ENCODE peak calls at places on chromosomes 11 and 22, in seven cellular contexts. One of them, this sample, is unnamed.

GRCh38 chr11:20213790-20214189 is 53.5 kb upstream of the DBX1 start:
- DNase-seq in fibroblast of mammary gland: no peak
- DNase-seq in psoas muscle: no peak
- DNase-seq in cardiac fibroblast: no peak
- DNase-seq in AG09309: no peak
- DNase-seq in uterus: no peak
- DNase-seq in Peyer's patch: no peak
- DNase-seq in this sample: no peak

GRCh38 chr22:37243402-37244113 is 511 bp downstream of the RAC2 start:
- DNase-seq in fibroblast of mammary gland: no peak
- DNase-seq in psoas muscle: no peak
- DNase-seq in cardiac fibroblast: no peak
- DNase-seq in AG09309: no peak
- DNase-seq in uterus: no peak
- DNase-seq in Peyer's patch: peak; percentile 47
- DNase-seq in this sample: no peak

GRCh38 chr11:14308114-14308896 is 50.7 kb downstream of the RRAS2 start:
- DNase-seq in fibroblast of mammary gland: peak; percentile 60
- DNase-seq in psoas muscle: no peak
- DNase-seq in cardiac fibroblast: peak; percentile 68
- DNase-seq in AG09309: no peak
- DNase-seq in uterus: no peak
- DNase-seq in Peyer's patch: no peak
- DNase-seq in this sample: no peak

GRCh38 chr22:24225951-24226350 is 18.9 kb downstream of the GGT5 start:
- DNase-seq in fibroblast of mammary gland: no peak
- DNase-seq in psoas muscle: no peak
- DNase-seq in cardiac fibroblast: no peak
- DNase-seq in AG09309: no peak
- DNase-seq in uterus: no peak
- DNase-seq in Peyer's patch: no peak
- DNase-seq in this sample: no peak

GRCh38 chr22:36465232-36466021 is 16.0 kb downstream of the TXN2 start:
- DNase-seq in fibroblast of mammary gland: peak; percentile 85
- DNase-seq in psoas muscle: peak; percentile 91
- DNase-seq in cardiac fibroblast: peak; percentile 72
- DNase-seq in AG09309: no peak
- DNase-seq in uterus: peak; percentile 92
- DNase-seq in Peyer's patch: no peak
- DNase-seq in this sample: peak; percentile 32

GRCh38 chr11:45872513-45873356 is 12.7 kb upstream of the MAPK8IP1 start:
- DNase-seq in fibroblast of mammary gland: peak; percentile 87
- DNase-seq in psoas muscle: peak; percentile 51
- DNase-seq in cardiac fibroblast: peak; percentile 80
- DNase-seq in AG09309: peak; percentile 73
- DNase-seq in uterus: no peak
- DNase-seq in Peyer's patch: peak; percentile 20
- DNase-seq in this sample: peak; percentile 41

GRCh38 chr11:9153651-9154050 is 62.3 kb upstream of the SCUBE2 start:
- DNase-seq in fibroblast of mammary gland: no peak
- DNase-seq in psoas muscle: no peak
- DNase-seq in cardiac fibroblast: no peak
- DNase-seq in AG09309: no peak
- DNase-seq in uterus: no peak
- DNase-seq in Peyer's patch: no peak
- DNase-seq in this sample: no peak

GRCh38 chr11:73218106-73218829 is at the start of gene P2RY2:
- DNase-seq in fibroblast of mammary gland: no peak
- DNase-seq in psoas muscle: peak; percentile 91
- DNase-seq in cardiac fibroblast: peak; percentile 27
- DNase-seq in AG09309: no peak
- DNase-seq in uterus: no peak
- DNase-seq in Peyer's patch: peak; percentile 49
- DNase-seq in this sample: no peak

GRCh38 chr11:20207781-20208621 is 47.7 kb upstream of the DBX1 start:
- DNase-seq in fibroblast of mammary gland: no peak
- DNase-seq in psoas muscle: no peak
- DNase-seq in cardiac fibroblast: peak; percentile 2
- DNase-seq in AG09309: no peak
- DNase-seq in uterus: no peak
- DNase-seq in Peyer's patch: no peak
- DNase-seq in this sample: no peak

GRCh38 chr11:114134870-114135269 is 75.4 kb downstream of the ZBTB16 start:
- DNase-seq in fibroblast of mammary gland: peak; percentile 97
- DNase-seq in psoas muscle: no peak
- DNase-seq in cardiac fibroblast: peak; percentile 93
- DNase-seq in AG09309: peak; percentile 73
- DNase-seq in uterus: no peak
- DNase-seq in Peyer's patch: no peak
- DNase-seq in this sample: peak; percentile 91

GRCh38 chr11:1532606-1533341 is 39.3 kb downstream of the DUSP8 start:
- DNase-seq in fibroblast of mammary gland: peak; percentile 39
- DNase-seq in psoas muscle: no peak
- DNase-seq in cardiac fibroblast: no peak
- DNase-seq in AG09309: no peak
- DNase-seq in uterus: no peak
- DNase-seq in Peyer's patch: no peak
- DNase-seq in this sample: no peak

GRCh38 chr11:113952588-113952987 is 22.3 kb upstream of the HTR3A start:
- DNase-seq in fibroblast of mammary gland: peak; percentile 11
- DNase-seq in psoas muscle: no peak
- DNase-seq in cardiac fibroblast: no peak
- DNase-seq in AG09309: no peak
- DNase-seq in uterus: no peak
- DNase-seq in Peyer's patch: no peak
- DNase-seq in this sample: no peak

GRCh38 chr11:111310723-111311122 is 12.4 kb downstream of the POU2AF3 start:
- DNase-seq in fibroblast of mammary gland: no peak
- DNase-seq in psoas muscle: no peak
- DNase-seq in cardiac fibroblast: no peak
- DNase-seq in AG09309: no peak
- DNase-seq in uterus: no peak
- DNase-seq in Peyer's patch: no peak
- DNase-seq in this sample: no peak

GRCh38 chr11:33542921-33543320 is 157.7 kb downstream of the C11orf91 start:
- DNase-seq in fibroblast of mammary gland: peak; percentile 52
- DNase-seq in psoas muscle: peak; percentile 37
- DNase-seq in cardiac fibroblast: peak; percentile 69
- DNase-seq in AG09309: no peak
- DNase-seq in uterus: peak; percentile 17
- DNase-seq in Peyer's patch: peak; percentile 28
- DNase-seq in this sample: no peak

GRCh38 chr22:26428515-26429457 is at the start of gene ASPHD2:
- DNase-seq in fibroblast of mammary gland: peak; percentile 54
- DNase-seq in psoas muscle: peak; percentile 63
- DNase-seq in cardiac fibroblast: peak; percentile 60
- DNase-seq in AG09309: no peak
- DNase-seq in uterus: peak; percentile 43
- DNase-seq in Peyer's patch: peak; percentile 71
- DNase-seq in this sample: no peak

GRCh38 chr22:31248965-31249940 is 37.2 kb downstream of the LIMK2 start:
- DNase-seq in fibroblast of mammary gland: no peak
- DNase-seq in psoas muscle: no peak
- DNase-seq in cardiac fibroblast: peak; percentile 32
- DNase-seq in AG09309: no peak
- DNase-seq in uterus: no peak
- DNase-seq in Peyer's patch: no peak
- DNase-seq in this sample: no peak
- H3K4me3 ChIP-seq in fibroblast of mammary gland: peak overlapping the region; percentile 68
- H3K4me3 ChIP-seq in psoas muscle: peak overlapping the region; percentile 74
- H3K4me3 ChIP-seq in cardiac fibroblast: peak overlapping the region; percentile 62
- H3K4me3 ChIP-seq in AG09309: peak overlapping the region; percentile 56
- H3K4me3 ChIP-seq in uterus: peak overlapping the region; percentile 42
- H3K4me3 ChIP-seq in Peyer's patch: no peak overlapping the region
- H3K4me3 ChIP-seq in this sample: peak overlapping the region; percentile 63

GRCh38 chr22:47630741-47631534 is 868.5 kb downstream of the TBC1D22A start:
- DNase-seq in fibroblast of mammary gland: no peak
- DNase-seq in psoas muscle: no peak
- DNase-seq in cardiac fibroblast: no peak
- DNase-seq in AG09309: no peak
- DNase-seq in uterus: no peak
- DNase-seq in Peyer's patch: no peak
- DNase-seq in this sample: no peak

GRCh38 chr22:47633111-47633510 is 870.7 kb downstream of the TBC1D22A start:
- DNase-seq in fibroblast of mammary gland: no peak
- DNase-seq in psoas muscle: no peak
- DNase-seq in cardiac fibroblast: no peak
- DNase-seq in AG09309: no peak
- DNase-seq in uterus: no peak
- DNase-seq in Peyer's patch: peak; percentile 5
- DNase-seq in this sample: no peak

GRCh38 chr22:47632646-47633045 is 870.2 kb downstream of the TBC1D22A start:
- DNase-seq in fibroblast of mammary gland: no peak
- DNase-seq in psoas muscle: no peak
- DNase-seq in cardiac fibroblast: no peak
- DNase-seq in AG09309: no peak
- DNase-seq in uterus: no peak
- DNase-seq in Peyer's patch: peak; percentile 1
- DNase-seq in this sample: no peak

GRCh38 chr22:47629791-47630655 is 867.6 kb downstream of the TBC1D22A start:
- DNase-seq in fibroblast of mammary gland: no peak
- DNase-seq in psoas muscle: no peak
- DNase-seq in cardiac fibroblast: no peak
- DNase-seq in AG09309: no peak
- DNase-seq in uterus: no peak
- DNase-seq in Peyer's patch: peak; percentile 1
- DNase-seq in this sample: no peak

GRCh38 chr22:47631571-47632102 is 869.2 kb downstream of the TBC1D22A start:
- DNase-seq in fibroblast of mammary gland: no peak
- DNase-seq in psoas muscle: no peak
- DNase-seq in cardiac fibroblast: no peak
- DNase-seq in AG09309: no peak
- DNase-seq in uterus: no peak
- DNase-seq in Peyer's patch: peak; percentile 11
- DNase-seq in this sample: no peak
- H3K4me3 ChIP-seq in fibroblast of mammary gland: no peak overlapping the region
- H3K4me3 ChIP-seq in psoas muscle: no peak overlapping the region
- H3K4me3 ChIP-seq in cardiac fibroblast: no peak overlapping the region
- H3K4me3 ChIP-seq in AG09309: no peak overlapping the region
- H3K4me3 ChIP-seq in uterus: no peak overlapping the region
- H3K4me3 ChIP-seq in Peyer's patch: no peak overlapping the region
- H3K4me3 ChIP-seq in this sample: no peak overlapping the region

GRCh38 chr11:47591764-47592163 is 2.4 kb downstream of the C1QTNF4 start:
- DNase-seq in fibroblast of mammary gland: no peak
- DNase-seq in psoas muscle: no peak
- DNase-seq in cardiac fibroblast: no peak
- DNase-seq in AG09309: no peak
- DNase-seq in uterus: no peak
- DNase-seq in Peyer's patch: no peak
- DNase-seq in this sample: no peak

GRCh38 chr11:47592970-47593369 is 1.2 kb downstream of the C1QTNF4 start:
- DNase-seq in fibroblast of mammary gland: no peak
- DNase-seq in psoas muscle: no peak
- DNase-seq in cardiac fibroblast: no peak
- DNase-seq in AG09309: no peak
- DNase-seq in uterus: no peak
- DNase-seq in Peyer's patch: no peak
- DNase-seq in this sample: no peak

GRCh38 chr11:47593934-47594855 is at the start of gene C1QTNF4:
- DNase-seq in fibroblast of mammary gland: no peak
- DNase-seq in psoas muscle: no peak
- DNase-seq in cardiac fibroblast: no peak
- DNase-seq in AG09309: no peak
- DNase-seq in uterus: no peak
- DNase-seq in Peyer's patch: no peak
- DNase-seq in this sample: no peak

GRCh38 chr11:47593492-47593933 is 698 bp downstream of the C1QTNF4 start:
- DNase-seq in fibroblast of mammary gland: no peak
- DNase-seq in psoas muscle: no peak
- DNase-seq in cardiac fibroblast: no peak
- DNase-seq in AG09309: no peak
- DNase-seq in uterus: no peak
- DNase-seq in Peyer's patch: no peak
- DNase-seq in this sample: no peak

DNA sequence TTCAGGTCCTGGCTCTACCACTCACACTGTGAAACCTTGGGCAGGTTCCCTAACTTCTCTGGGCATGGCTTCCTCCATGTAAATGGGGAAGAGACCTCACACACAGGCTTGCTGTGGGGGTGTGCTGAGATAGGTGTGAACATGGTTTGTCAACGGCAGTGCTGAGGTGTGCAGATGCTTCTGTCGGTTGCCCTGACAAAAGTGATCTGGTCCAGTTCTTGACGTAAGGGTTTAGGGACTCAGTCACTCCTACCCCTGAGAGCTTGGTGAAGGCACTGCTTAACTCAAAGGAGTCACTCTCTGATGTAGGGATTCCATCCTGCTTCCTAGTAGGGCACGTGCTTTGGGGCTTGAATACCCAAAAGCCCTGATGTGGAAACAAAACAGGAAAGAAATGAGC is 1.9 kb downstream of the C1QTNF4 start:
- DNase-seq in fibroblast of mammary gland: no peak
- DNase-seq in psoas muscle: no peak
- DNase-seq in cardiac fibroblast: no peak
- DNase-seq in AG09309: no peak
- DNase-seq in uterus: no peak
- DNase-seq in Peyer's patch: no peak
- DNase-seq in this sample: no peak
- H3K4me3 ChIP-seq in fibroblast of mammary gland: no peak overlapping the region
- H3K4me3 ChIP-seq in psoas muscle: no peak overlapping the region
- H3K4me3 ChIP-seq in cardiac fibroblast: no peak overlapping the region
- H3K4me3 ChIP-seq in AG09309: no peak overlapping the region
- H3K4me3 ChIP-seq in uterus: no peak overlapping the region
- H3K4me3 ChIP-seq in Peyer's patch: no peak overlapping the region
- H3K4me3 ChIP-seq in this sample: no peak overlapping the region

DNA sequence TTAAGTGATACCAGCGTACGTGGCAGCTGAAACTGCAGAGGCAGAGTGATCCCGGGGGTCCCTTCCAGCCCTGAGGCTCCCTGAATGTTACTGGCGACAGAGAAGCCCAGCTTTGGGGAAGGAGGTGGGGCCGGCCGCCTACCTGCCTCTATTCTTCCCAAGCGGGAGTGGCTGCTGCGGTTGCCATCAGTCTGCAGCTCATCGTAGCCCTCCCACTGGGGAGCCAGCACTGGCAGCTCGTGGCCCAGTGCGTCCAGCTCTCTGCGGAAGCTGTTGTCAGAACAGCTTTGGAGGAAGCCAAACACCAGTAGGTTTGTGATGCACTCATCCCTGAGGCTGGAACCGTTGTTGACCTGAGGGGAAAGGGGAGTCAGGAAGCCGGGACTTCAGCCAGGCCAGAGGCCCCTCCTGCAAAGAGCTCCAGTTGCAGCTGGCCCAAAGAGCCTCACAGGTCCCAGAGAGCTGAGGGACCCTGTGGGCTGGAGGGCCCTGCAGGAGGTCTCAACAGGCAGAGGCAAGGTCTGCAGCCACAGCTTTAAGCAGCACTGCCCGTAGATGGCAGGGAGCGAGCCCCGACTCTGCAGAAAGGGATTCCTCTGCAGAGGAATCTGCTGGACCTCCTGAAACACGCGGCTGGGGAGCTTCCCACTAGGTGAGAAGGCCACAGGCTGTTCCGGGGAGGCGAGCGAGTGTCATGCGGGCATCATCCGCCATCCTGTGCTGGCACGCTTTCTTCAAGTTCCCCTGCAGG is 30.4 kb downstream of the BID start:
- DNase-seq in fibroblast of mammary gland: no peak
- DNase-seq in psoas muscle: no peak
- DNase-seq in cardiac fibroblast: no peak
- DNase-seq in AG09309: no peak
- DNase-seq in uterus: no peak
- DNase-seq in Peyer's patch: no peak
- DNase-seq in this sample: no peak
- H3K4me3 ChIP-seq in fibroblast of mammary gland: no peak overlapping the region
- H3K4me3 ChIP-seq in psoas muscle: no peak overlapping the region
- H3K4me3 ChIP-seq in cardiac fibroblast: no peak overlapping the region
- H3K4me3 ChIP-seq in AG09309: no peak overlapping the region
- H3K4me3 ChIP-seq in uterus: no peak overlapping the region
- H3K4me3 ChIP-seq in Peyer's patch: no peak overlapping the region
- H3K4me3 ChIP-seq in this sample: no peak overlapping the region

This sample was measured in skeletal muscle cell.